ENCODE peak calls at places on chromosomes 1 and 21, in four cellular contexts. G is A172, N is DMS53, S is NCI-H774. C is an unnamed sample.

GRCh38 chr1:77056525-77056924 is 162.7 kb downstream of the PIGK start:
- DNase-seq in G (peak), N (no peak), S (no peak), C (no peak)

GRCh38 chr1:86471296-86471695 is 2.6 kb downstream of the CLCA1 start:
- DNase-seq in G (no peak), N (no peak), S (no peak), C (no peak)

GRCh38 chr1:108049083-108049819 is 84.3 kb upstream of the VAV3 start:
- DNase-seq in G (peak), N (peak), S (no peak), C (peak)

GRCh38 chr21:38134084-38134873 is 122.5 kb upstream of the KCNJ15 start:
- DNase-seq in G (no peak), N (no peak), S (no peak), C (no peak)

GRCh38 chr1:180839547-180839946 is 73.2 kb upstream of the KIAA1614 start:
- DNase-seq in G (no peak), N (no peak), S (no peak), C (no peak)

GRCh38 chr21:43916691-43917514 is 51.9 kb downstream of the AGPAT3 start:
- DNase-seq in G (no peak), N (no peak), S (no peak), C (no peak)

GRCh38 chr1:89735449-89735848 is 85.4 kb upstream of the LRRC8D start:
- DNase-seq in G (no peak), N (peak), S (no peak), C (no peak)

GRCh38 chr1:58718435-58718834 is 18.6 kb upstream of the MYSM1 start:
- DNase-seq in G (no peak), N (no peak), S (no peak), C (no peak)

GRCh38 chr1:58548381-58548780 is 1.9 kb upstream of the OMA1 start:
- DNase-seq in G (no peak), N (no peak), S (no peak), C (no peak)

C was measured in BJ.